ENCODE peak calls at places on chromosomes 7 and 10, in four cellular contexts. One of them, this sample, is unnamed.
A peak's percentile ranks its signal among the peaks of the same experiment; 100 is the strongest.

GRCh38 chr10:28494420-28494819 is 38.5 kb upstream of the WAC start:
- DNase-seq in HCT116: no peak
- DNase-seq in IMR-90: no peak
- DNase-seq in neural progenitor cell: no peak
- DNase-seq in this sample: no peak

GRCh38 chr7:87552351-87552750 is 48.3 kb downstream of the ABCB1 start:
- DNase-seq in HCT116: no peak
- DNase-seq in IMR-90: no peak
- DNase-seq in neural progenitor cell: no peak
- DNase-seq in this sample: no peak

GRCh38 chr10:5551531-5552375 is 27.0 kb downstream of the CALML3 start:
- DNase-seq in HCT116: no peak
- DNase-seq in IMR-90: peak; percentile 47
- DNase-seq in neural progenitor cell: no peak
- DNase-seq in this sample: no peak

GRCh38 chr7:141208539-141208938 is 134.7 kb downstream of the TMEM178B start:
- DNase-seq in HCT116: no peak
- DNase-seq in IMR-90: no peak
- DNase-seq in neural progenitor cell: no peak
- DNase-seq in this sample: peak; percentile 47

GRCh38 chr10:70094287-70094686 is 38.3 kb downstream of the AIFM2 start:
- DNase-seq in HCT116: no peak
- DNase-seq in IMR-90: no peak
- DNase-seq in neural progenitor cell: no peak
- DNase-seq in this sample: no peak

GRCh38 chr10:15579605-15580004 is 140.1 kb downstream of the ITGA8 start:
- DNase-seq in HCT116: no peak
- DNase-seq in IMR-90: peak; percentile 70
- DNase-seq in neural progenitor cell: no peak
- DNase-seq in this sample: no peak

GRCh38 chr7:3289996-3290395 is 11.1 kb upstream of the SDK1 start:
- DNase-seq in HCT116: no peak
- DNase-seq in IMR-90: peak; percentile 56
- DNase-seq in neural progenitor cell: no peak
- DNase-seq in this sample: no peak

GRCh38 chr7:94655884-94656657 is at the start of gene SGCE:
- DNase-seq in HCT116: peak; percentile 26
- DNase-seq in IMR-90: peak; percentile 71
- DNase-seq in neural progenitor cell: peak; percentile 88
- DNase-seq in this sample: peak; percentile 91

GRCh38 chr7:132390705-132391104 is 185.6 kb downstream of the PLXNA4 start:
- DNase-seq in HCT116: no peak
- DNase-seq in IMR-90: peak; percentile 12
- DNase-seq in neural progenitor cell: no peak
- DNase-seq in this sample: no peak

GRCh38 chr10:90269699-90270098 is 568.3 kb downstream of the KIF20B start:
- DNase-seq in HCT116: no peak
- DNase-seq in IMR-90: no peak
- DNase-seq in neural progenitor cell: no peak
- DNase-seq in this sample: no peak

GRCh38 chr10:49138361-49138891 is 4.6 kb upstream of the FAM170B start:
- DNase-seq in HCT116: no peak
- DNase-seq in IMR-90: peak; percentile 87
- DNase-seq in neural progenitor cell: no peak
- DNase-seq in this sample: no peak

GRCh38 chr7:114885836-114886235 is 36.1 kb upstream of the MDFIC start:
- DNase-seq in HCT116: no peak
- DNase-seq in IMR-90: peak; percentile 58
- DNase-seq in neural progenitor cell: no peak
- DNase-seq in this sample: no peak

GRCh38 chr7:143487566-143487965 is 9.9 kb downstream of the TAS2R41 start:
- DNase-seq in HCT116: no peak
- DNase-seq in IMR-90: peak; percentile 62
- DNase-seq in neural progenitor cell: no peak
- DNase-seq in this sample: no peak

GRCh38 chr7:466465-467191 is 53.0 kb downstream of the PDGFA start:
- DNase-seq in HCT116: no peak
- DNase-seq in IMR-90: no peak
- DNase-seq in neural progenitor cell: no peak
- DNase-seq in this sample: no peak

GRCh38 chr7:20647051-20647450 is 31.6 kb downstream of the ABCB5 start:
- DNase-seq in HCT116: no peak
- DNase-seq in IMR-90: no peak
- DNase-seq in neural progenitor cell: no peak
- DNase-seq in this sample: no peak

GRCh38 chr7:18429547-18429946 is 66.0 kb upstream of the HDAC9 start:
- DNase-seq in HCT116: no peak
- DNase-seq in IMR-90: peak; percentile 70
- DNase-seq in neural progenitor cell: no peak
- DNase-seq in this sample: no peak

GRCh38 chr10:91194497-91195179 is 25.8 kb upstream of the PCGF5 start:
- DNase-seq in HCT116: no peak
- DNase-seq in IMR-90: peak; percentile 81
- DNase-seq in neural progenitor cell: no peak
- DNase-seq in this sample: no peak

GRCh38 chr7:98341106-98341505 is 59.6 kb downstream of the BRI3 start:
- DNase-seq in HCT116: no peak
- DNase-seq in IMR-90: peak; percentile 77
- DNase-seq in neural progenitor cell: no peak
- DNase-seq in this sample: no peak

GRCh38 chr10:131310054-131310903 is 1.2 kb downstream of the TCERG1L start:
- DNase-seq in HCT116: no peak
- DNase-seq in IMR-90: no peak
- DNase-seq in neural progenitor cell: no peak
- DNase-seq in this sample: peak; percentile 27

GRCh38 chr7:55133630-55134392 is 115.0 kb downstream of the EGFR start:
- DNase-seq in HCT116: peak; percentile 65
- DNase-seq in IMR-90: peak; percentile 99
- DNase-seq in neural progenitor cell: no peak
- DNase-seq in this sample: no peak

GRCh38 chr7:80703272-80703671 is 64.8 kb downstream of the CD36 start:
- DNase-seq in HCT116: no peak
- DNase-seq in IMR-90: no peak
- DNase-seq in neural progenitor cell: no peak
- DNase-seq in this sample: no peak

GRCh38 chr7:105875505-105875904 is 894 bp downstream of the ATXN7L1 start:
- DNase-seq in HCT116: no peak
- DNase-seq in IMR-90: no peak
- DNase-seq in neural progenitor cell: no peak
- DNase-seq in this sample: no peak

GRCh38 chr10:115951242-115951641 is 321.8 kb downstream of the GFRA1 start:
- DNase-seq in HCT116: no peak
- DNase-seq in IMR-90: no peak
- DNase-seq in neural progenitor cell: no peak
- DNase-seq in this sample: no peak

GRCh38 chr7:129830949-129831348 is 121.8 kb downstream of the UBE2H start:
- DNase-seq in HCT116: no peak
- DNase-seq in IMR-90: no peak
- DNase-seq in neural progenitor cell: no peak
- DNase-seq in this sample: no peak
- H3K9ac ChIP-seq in HCT116: peak overlapping the region; percentile 58
- H3K9ac ChIP-seq in IMR-90: no peak overlapping the region
- H3K9ac ChIP-seq in neural progenitor cell: no peak overlapping the region
- H3K9ac ChIP-seq in this sample: no peak overlapping the region

GRCh38 chr10:132429281-132430230 is 32.6 kb downstream of the PWWP2B start:
- DNase-seq in HCT116: no peak
- DNase-seq in IMR-90: no peak
- DNase-seq in neural progenitor cell: no peak
- DNase-seq in this sample: no peak
- H3K9ac ChIP-seq in HCT116: no peak overlapping the region
- H3K9ac ChIP-seq in IMR-90: no peak overlapping the region
- H3K9ac ChIP-seq in neural progenitor cell: no peak overlapping the region
- H3K9ac ChIP-seq in this sample: no peak overlapping the region

DNA sequence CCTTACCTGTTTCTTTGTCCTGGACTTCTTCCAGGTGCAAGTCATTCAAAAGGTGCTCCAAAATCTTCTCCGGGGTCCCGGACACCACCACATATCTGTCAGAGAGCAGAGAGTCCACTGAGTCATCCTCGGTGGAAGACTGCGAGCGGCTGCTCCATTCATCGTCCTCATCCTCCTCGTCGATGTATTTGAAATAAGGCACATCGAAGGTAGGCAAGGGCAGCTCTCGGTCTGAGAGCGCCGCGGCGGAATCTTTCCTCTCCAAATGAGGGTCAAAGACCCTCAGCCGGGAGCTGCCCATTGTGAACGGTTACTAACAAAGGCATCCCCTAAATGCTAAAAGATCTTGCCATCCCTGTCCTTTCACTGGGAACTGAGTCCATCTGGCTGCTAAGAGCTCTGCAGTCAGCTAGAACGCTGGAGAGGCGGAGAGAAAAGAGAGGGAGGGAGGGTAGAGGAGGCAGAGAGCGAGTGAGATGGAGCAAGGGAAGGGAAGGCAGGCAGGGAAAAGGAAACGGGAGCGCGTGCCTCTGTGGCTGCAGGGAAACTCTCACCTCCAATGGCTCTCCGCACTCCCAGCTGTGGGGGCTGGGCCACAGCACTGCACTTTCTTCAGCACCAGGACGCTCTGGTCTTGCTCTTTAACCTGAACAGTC is 163.5 kb downstream of the RAPGEF5 start:
- DNase-seq in HCT116: no peak
- DNase-seq in IMR-90: peak; percentile 8
- DNase-seq in neural progenitor cell: peak; percentile 88
- DNase-seq in this sample: peak; percentile 84
- H3K9ac ChIP-seq in HCT116: no peak overlapping the region
- H3K9ac ChIP-seq in IMR-90: no peak overlapping the region
- H3K9ac ChIP-seq in neural progenitor cell: no peak overlapping the region
- H3K9ac ChIP-seq in this sample: peak overlapping the region; percentile 30

GRCh38 chr10:26738354-26738753 is 40.9 kb downstream of the PDSS1 start:
- DNase-seq in HCT116: no peak
- DNase-seq in IMR-90: no peak
- DNase-seq in neural progenitor cell: no peak
- DNase-seq in this sample: no peak

GRCh38 chr10:26735435-26735834 is 37.9 kb downstream of the PDSS1 start:
- DNase-seq in HCT116: no peak
- DNase-seq in IMR-90: no peak
- DNase-seq in neural progenitor cell: no peak
- DNase-seq in this sample: no peak

GRCh38 chr10:26739087-26739631 is 41.7 kb downstream of the PDSS1 start:
- DNase-seq in HCT116: no peak
- DNase-seq in IMR-90: no peak
- DNase-seq in neural progenitor cell: no peak
- DNase-seq in this sample: no peak

GRCh38 chr10:26741368-26741767 is 43.9 kb downstream of the PDSS1 start:
- DNase-seq in HCT116: no peak
- DNase-seq in IMR-90: no peak
- DNase-seq in neural progenitor cell: no peak
- DNase-seq in this sample: no peak

GRCh38 chr10:26737730-26738129 is 40.2 kb downstream of the PDSS1 start:
- DNase-seq in HCT116: no peak
- DNase-seq in IMR-90: peak; percentile 55
- DNase-seq in neural progenitor cell: no peak
- DNase-seq in this sample: no peak
- H3K9ac ChIP-seq in HCT116: no peak overlapping the region
- H3K9ac ChIP-seq in IMR-90: no peak overlapping the region
- H3K9ac ChIP-seq in neural progenitor cell: no peak overlapping the region
- H3K9ac ChIP-seq in this sample: no peak overlapping the region